ENCODE peak calls at places on chromosomes 1 and 21, in four cellular contexts. T is NAMALWA, P is T-cell, U is aorta. W is an unnamed sample.

GRCh38 chr1:19926296-19927129 is 3.1 kb upstream of the PLA2G2E start:
- DNase-seq in P (no peak), U (no peak), T (no peak), W (no peak)

GRCh38 chr1:242216368-242216767 is 217.5 kb upstream of the MAP1LC3C start:
- DNase-seq in P (no peak), U (no peak), T (no peak), W (no peak)

GRCh38 chr1:200442537-200443169 is 32.8 kb upstream of the ZNF281 start:
- DNase-seq in U (no peak), P (no peak), T (no peak), W (no peak)

GRCh38 chr1:2606004-2606805 is 19.6 kb downstream of the PRXL2B start:
- DNase-seq in U (peak), P (no peak), T (no peak), W (peak)

GRCh38 chr1:203227684-203228083 is 1.8 kb downstream of the CHIT1 start:
- DNase-seq in T (no peak), P (no peak), U (no peak), W (no peak)

GRCh38 chr1:30184393-30185141 is 538.8 kb downstream of the MATN1 start:
- DNase-seq in P (no peak), T (no peak), U (no peak), W (no peak)

GRCh38 chr1:177341773-177342172 is 171.0 kb downstream of the BRINP2 start:
- DNase-seq in U (no peak), T (no peak), P (no peak), W (no peak)

GRCh38 chr1:30095051-30095450 is 628.3 kb downstream of the MATN1 start:
- DNase-seq in P (no peak), T (no peak), U (no peak), W (no peak)

GRCh38 chr1:234369784-234370183 is 3.5 kb upstream of the COA6 start:
- DNase-seq in P (no peak), U (no peak), T (no peak), W (no peak)

GRCh38 chr21:37087188-37087587 is 14.1 kb downstream of the TTC3 start:
- DNase-seq in U (no peak), P (no peak), T (no peak), W (no peak)

GRCh38 chr1:224565186-224565585 is 50.9 kb upstream of the CNIH3 start:
- DNase-seq in P (no peak), T (no peak), U (no peak), W (no peak)

GRCh38 chr1:117685936-117686806 is 80.3 kb downstream of the TENT5C start:
- DNase-seq in U (no peak), P (no peak), T (no peak), W (no peak)

GRCh38 chr1:60922304-60922703 is 160.1 kb upstream of the NFIA start:
- DNase-seq in P (no peak), T (no peak), U (no peak), W (no peak)

GRCh38 chr1:226310123-226310540 is 1.2 kb upstream of the LIN9 start:
- DNase-seq in U (no peak), T (no peak), P (no peak), W (no peak)

GRCh38 chr1:151710187-151710586 is 6.4 kb downstream of the CELF3 start:
- DNase-seq in T (peak), U (no peak), P (no peak), W (no peak)

GRCh38 chr1:222815367-222815765 is 527 bp downstream of the DISP1 start:
- DNase-seq in U (peak), T (peak), P (no peak), W (no peak)